ENCODE peak calls at places on chromosome 22, in four cellular contexts. X, V, E and Z are unnamed samples.

GRCh38 chr22:35996596-35996995 is 32.0 kb downstream of the RBFOX2 start:
- DNase-seq in E (no peak), V (no peak), X (no peak), Z (no peak)

GRCh38 chr22:37492428-37493344 is 6.5 kb upstream of the MFNG start:
- DNase-seq in E (peak), V (no peak), X (peak), Z (no peak)

GRCh38 chr22:23361676-23362075 is 181.4 kb downstream of the BCR start:
- DNase-seq in X (no peak), V (no peak), E (no peak), Z (no peak)

GRCh38 chr22:18109410-18110193 is 1.0 kb upstream of the TUBA8 start:
- DNase-seq in X (no peak), V (no peak), E (no peak), Z (no peak)

GRCh38 chr22:26894766-26895485 is 237.5 kb downstream of the MIAT start:
- DNase-seq in E (no peak), V (peak), X (no peak), Z (no peak)

GRCh38 chr22:24805790-24806662 is at the start of gene SGSM1:
- DNase-seq in V (peak), E (peak), X (peak), Z (no peak)

GRCh38 chr22:50705851-50706351 is 32.1 kb upstream of the ACR start:
- DNase-seq in V (no peak), E (no peak), X (no peak), Z (no peak)

GRCh38 chr22:23850136-23850611 is 7.5 kb upstream of the SLC2A11 start:
- DNase-seq in X (no peak), V (no peak), E (no peak), Z (no peak)

GRCh38 chr22:23838686-23839468 is at the start of gene DERL3:
- DNase-seq in X (peak), E (peak), V (no peak), Z (peak)

GRCh38 chr22:36860821-36861659 is at the start of gene NCF4:
- DNase-seq in E (no peak), V (no peak), X (no peak), Z (peak)

GRCh38 chr22:47631571-47632102 is 869.2 kb downstream of the TBC1D22A start:
- DNase-seq in E (peak), X (no peak), V (no peak), Z (no peak)

GRCh38 chr22:47188337-47189055 is 426.0 kb downstream of the TBC1D22A start:
- DNase-seq in V (no peak), X (no peak), E (no peak), Z (no peak)

GRCh38 chr22:37284807-37285355 is 2.6 kb downstream of the CYTH4 start:
- DNase-seq in X (no peak), V (no peak), E (no peak), Z (peak)

GRCh38 chr22:43442386-43443060 is 30.7 kb downstream of the MPPED1 start:
- DNase-seq in E (no peak), V (no peak), X (no peak), Z (no peak)

GRCh38 chr22:41360126-41360525 is 21.6 kb upstream of the TEF start:
- DNase-seq in E (no peak), X (no peak), V (peak), Z (no peak)

GRCh38 chr22:41929158-41929896 is 2.7 kb upstream of the TNFRSF13C start:
- DNase-seq in E (no peak), V (no peak), X (no peak), Z (no peak)

GRCh38 chr22:36465232-36466021 is 16.0 kb downstream of the TXN2 start:
- DNase-seq in V (peak), E (no peak), X (no peak), Z (no peak)

GRCh38 chr22:17578129-17578754 is 14.9 kb downstream of the SLC25A18 start:
- DNase-seq in V (peak), X (no peak), E (no peak), Z (no peak)

GRCh38 chr22:25383278-25383820 is 163.9 kb downstream of the CRYBB2 start:
- DNase-seq in E (no peak), V (no peak), X (no peak), Z (no peak)

GRCh38 chr22:24728790-24729637 is 45.5 kb downstream of the PIWIL3 start:
- DNase-seq in E (peak), V (peak), X (no peak), Z (no peak)

GRCh38 chr22:19721486-19722172 is 1.7 kb upstream of the GP1BB start:
- DNase-seq in E (no peak), V (peak), X (no peak), Z (no peak)

GRCh38 chr22:22394589-22394988 is 114.0 kb downstream of the ZNF280B start:
- DNase-seq in V (no peak), E (peak), X (no peak), Z (no peak)

GRCh38 chr22:25334091-25334490 is 114.7 kb downstream of the CRYBB2 start:
- DNase-seq in V (peak), E (peak), X (peak), Z (peak)

GRCh38 chr22:32448980-32449379 is 15.3 kb downstream of the BPIFC start:
- DNase-seq in X (no peak), V (no peak), E (no peak), Z (no peak)

GRCh38 chr22:32446321-32446720 is 17.9 kb downstream of the BPIFC start:
- DNase-seq in X (no peak), E (no peak), V (no peak), Z (no peak)

DNA sequence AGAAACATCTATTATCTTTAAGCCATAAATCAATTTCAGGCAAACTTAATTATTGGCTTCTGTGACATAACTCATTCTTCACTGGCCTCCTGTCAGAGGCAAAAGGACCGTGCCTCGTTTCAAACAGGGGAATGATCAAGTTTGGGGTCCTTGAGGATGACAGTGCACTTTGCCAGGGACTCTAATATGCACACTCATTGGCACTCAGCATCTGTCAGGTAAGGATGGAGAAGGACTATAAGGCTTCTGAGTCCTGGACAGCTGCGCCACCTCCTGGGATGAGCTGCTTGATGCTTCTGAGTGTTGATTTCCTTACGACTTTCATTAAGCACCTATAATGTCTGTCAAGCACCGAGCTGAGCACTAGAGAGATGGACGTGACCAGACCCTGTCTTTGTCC is 20.2 kb downstream of the BPIFC start:
- DNase-seq in X (peak), V (peak), E (peak), Z (no peak)
- TF ChIP-seq TARDBP in X (no peak), V (no peak), E (no peak), Z (no peak)

GRCh38 chr22:46062232-46062615 is 85.3 kb upstream of the WNT7B start:
- DNase-seq in X (no peak), E (no peak), V (no peak), Z (no peak)

GRCh38 chr22:46064236-46064965 is 85.9 kb upstream of the PPARA start:
- DNase-seq in X (no peak), E (no peak), V (no peak), Z (no peak)

GRCh38 chr22:46062971-46063631 is 86.1 kb upstream of the WNT7B start:
- DNase-seq in X (no peak), E (no peak), V (no peak), Z (no peak)

GRCh38 chr22:46064966-46065666 is 85.2 kb upstream of the PPARA start:
- DNase-seq in V (no peak), E (no peak), X (no peak), Z (no peak)

GRCh38 chr22:46063861-46064235 is 86.5 kb upstream of the PPARA start:
- DNase-seq in X (no peak), V (no peak), E (no peak), Z (no peak)
- TF ChIP-seq TARDBP in X (no peak), V (no peak), E (no peak), Z (no peak)

DNA sequence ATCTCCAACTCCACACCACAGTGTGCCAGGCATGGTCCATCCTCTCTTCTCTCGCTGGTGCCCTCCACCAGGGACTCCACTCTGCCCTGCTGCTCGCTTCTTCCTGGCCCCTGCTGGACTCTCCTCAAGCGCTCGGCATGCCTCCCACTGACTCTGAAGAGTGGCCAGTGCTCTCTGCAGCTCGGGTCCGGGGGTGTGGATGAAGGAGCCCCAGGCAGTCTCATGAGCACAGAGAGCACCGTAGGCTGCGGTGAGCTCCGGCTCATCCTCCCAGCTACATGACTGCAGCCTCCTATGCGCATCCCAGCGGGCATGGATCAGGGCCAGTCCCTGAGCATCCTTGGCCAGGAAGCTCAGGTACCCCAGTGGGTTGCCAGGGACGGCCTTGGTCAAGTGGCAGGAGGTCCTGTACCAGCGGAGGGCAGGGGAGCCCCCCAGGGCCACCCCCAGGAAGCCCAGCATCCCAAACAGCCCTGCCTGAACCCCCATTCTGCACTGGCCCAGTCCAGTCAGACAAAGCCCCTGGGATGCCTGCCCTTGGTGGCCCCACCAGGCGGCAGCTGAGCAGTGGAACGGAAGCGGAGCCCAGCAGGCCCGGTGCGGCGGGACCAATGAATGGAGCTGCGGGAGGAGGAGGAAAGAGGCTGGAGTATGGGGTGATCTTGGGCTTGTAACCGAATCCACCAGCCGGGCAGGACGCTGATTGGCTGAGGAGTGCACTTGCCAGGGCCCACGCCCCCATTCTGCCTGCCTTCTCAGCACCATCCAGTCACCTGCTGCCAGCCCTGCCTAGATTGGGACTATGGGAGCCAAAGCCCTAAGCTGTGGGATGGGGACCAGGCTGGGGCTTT is at the start of gene PLA2G3:
- DNase-seq in X (no peak), V (peak), E (peak), Z (no peak)
- TF ChIP-seq TARDBP in X (no peak), V (no peak), E (no peak), Z (no peak)

DNA sequence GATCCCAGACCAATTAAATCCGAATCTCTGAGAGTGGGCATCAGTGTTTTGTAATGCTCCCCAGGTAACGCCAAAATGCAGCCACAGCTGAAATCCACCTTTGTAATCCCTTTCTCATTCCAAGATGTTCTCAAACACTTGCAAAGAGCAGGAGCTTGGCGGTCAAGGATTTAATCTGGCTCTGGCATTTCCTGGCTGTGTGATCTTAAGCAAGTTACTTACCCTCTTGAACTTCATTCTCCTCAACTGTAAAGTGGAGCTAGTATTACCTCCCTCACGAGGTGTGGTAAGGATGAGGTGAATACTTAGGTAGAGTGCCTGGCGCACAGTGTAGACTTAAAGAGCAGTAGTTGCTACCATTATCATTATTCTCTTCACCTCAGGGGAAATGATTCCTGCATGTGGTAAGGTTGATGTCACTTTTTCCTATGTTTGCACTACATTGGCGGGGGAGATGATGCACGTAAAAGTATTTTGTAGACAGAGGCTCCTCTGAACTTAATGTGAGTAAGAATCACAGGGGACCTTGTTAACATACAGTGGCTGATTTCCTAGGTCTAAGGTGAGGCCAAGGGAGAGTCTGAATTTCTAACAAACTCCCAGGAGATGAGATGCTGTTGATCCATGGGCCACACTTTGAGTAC is 210.4 kb upstream of the PITPNB start:
- DNase-seq in X (no peak), E (no peak), V (no peak), Z (no peak)
- TF ChIP-seq TARDBP in X (no peak), E (no peak), V (no peak), Z (no peak)

DNA sequence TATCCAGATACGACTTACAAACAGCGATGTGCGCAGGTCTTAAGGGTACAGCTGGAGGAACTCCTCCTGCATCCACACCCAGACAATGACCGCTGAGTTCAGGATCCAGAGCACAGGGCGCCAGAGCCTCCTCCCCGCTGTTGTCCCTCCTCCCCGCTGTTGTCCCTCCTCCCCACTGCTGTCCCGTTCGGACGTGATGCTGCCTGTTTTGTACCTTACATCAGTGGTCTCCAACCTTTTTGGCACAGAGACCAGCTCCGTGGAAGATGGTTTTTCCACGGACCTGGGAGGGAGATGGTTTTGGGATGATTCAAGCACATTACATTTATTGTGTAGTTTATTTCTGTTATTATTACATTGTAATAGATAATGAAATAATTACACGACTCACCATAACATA is 62.0 kb downstream of the PHF21B start:
- DNase-seq in X (no peak), V (no peak), E (no peak), Z (no peak)
- TF ChIP-seq TARDBP in X (no peak), V (no peak), E (no peak), Z (no peak)

DNA sequence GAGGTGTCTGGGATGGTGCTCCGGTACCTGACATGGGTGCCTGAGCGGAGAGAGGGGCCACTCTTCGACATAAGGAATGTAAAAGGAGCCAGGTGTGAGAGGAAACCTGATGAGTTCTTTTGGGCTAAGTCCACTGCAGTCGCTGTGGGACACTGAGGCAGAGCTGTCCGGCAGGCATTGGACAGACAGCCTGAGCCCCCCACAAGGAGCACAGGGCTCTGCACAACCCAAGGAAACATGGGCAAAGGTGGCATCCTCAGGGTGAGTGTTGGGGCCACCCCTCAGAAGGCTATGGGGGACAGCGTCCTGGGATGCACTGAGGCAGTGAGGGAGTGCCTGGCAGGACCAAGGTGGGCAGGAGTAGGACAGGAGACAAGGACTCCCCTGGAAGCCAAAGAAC is 57.7 kb upstream of the EMID1 start:
- DNase-seq in X (no peak), E (no peak), V (no peak), Z (no peak)
- TF ChIP-seq TARDBP in X (no peak), E (no peak), V (no peak), Z (no peak)

GRCh38 chr22:38696606-38697005 is 4.1 kb downstream of the JOSD1 start:
- DNase-seq in V (peak), E (no peak), X (no peak), Z (no peak)
- TF ChIP-seq TARDBP in V (no peak), E (no peak), X (no peak), Z (no peak)

DNA sequence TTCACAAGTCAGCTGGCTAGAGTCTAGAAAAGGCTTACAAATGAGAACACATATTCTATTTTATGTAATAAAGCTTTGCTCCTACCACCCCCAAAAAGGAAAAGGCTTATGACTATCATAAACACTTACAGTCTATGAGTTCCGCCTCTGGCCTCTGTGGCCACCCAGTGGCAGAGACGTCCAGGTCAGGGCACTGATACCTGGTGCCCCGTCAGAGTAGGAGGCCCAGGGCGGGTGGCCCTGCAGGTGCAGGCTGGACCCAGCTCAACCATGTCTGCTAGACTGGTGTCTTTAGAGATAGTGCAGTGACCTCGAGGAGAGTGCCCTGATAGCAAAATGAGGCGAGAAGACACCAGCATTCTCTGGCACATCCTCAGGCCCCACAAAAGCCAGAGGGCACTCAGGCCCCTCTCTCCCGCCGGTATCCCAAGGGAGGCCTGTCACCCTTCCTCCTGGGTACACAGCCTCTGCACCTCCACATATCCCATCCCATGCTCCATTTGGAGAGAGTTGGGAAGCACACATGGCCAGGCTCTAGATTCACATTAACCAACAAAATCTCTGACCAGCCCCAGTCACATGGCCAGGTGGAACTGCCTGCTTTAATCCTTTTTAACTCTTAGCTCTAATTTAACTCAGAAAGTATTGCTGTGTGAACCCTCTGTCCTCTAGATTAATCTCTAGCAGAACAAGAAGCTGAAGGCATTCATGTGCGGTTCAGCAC is 27.3 kb upstream of the SERPIND1 start:
- DNase-seq in E (no peak), X (no peak), V (no peak), Z (no peak)
- TF ChIP-seq TARDBP in E (no peak), X (no peak), V (no peak), Z (no peak)

GRCh38 chr22:49201046-49201970 is 626.4 kb downstream of the BRD1 start:
- DNase-seq in V (no peak), E (no peak), X (no peak), Z (no peak)

GRCh38 chr22:49203863-49204598 is 623.6 kb downstream of the BRD1 start:
- DNase-seq in E (no peak), X (no peak), V (no peak), Z (no peak)

GRCh38 chr22:49202226-49202625 is 625.4 kb downstream of the BRD1 start:
- DNase-seq in E (no peak), V (no peak), X (no peak), Z (no peak)

GRCh38 chr22:49204599-49205214 is 623.0 kb downstream of the BRD1 start:
- DNase-seq in E (no peak), V (no peak), X (no peak), Z (no peak)

GRCh38 chr22:49203091-49203862 is 624.4 kb downstream of the BRD1 start:
- DNase-seq in E (no peak), X (no peak), V (no peak), Z (no peak)
- TF ChIP-seq TARDBP in E (no peak), X (no peak), V (no peak), Z (no peak)